ENCODE peak calls at places on chromosomes 13 and 19, in seven cellular contexts. B is CD4-positive, CD25-positive, alpha-beta regulatory T cell; C is CD8-positive, alpha-beta T cell; V is cardiac fibroblast; O is NB4; P is astrocyte; U is mucosa of descending colon. I is an unnamed sample.

GRCh38 chr19:27746691-27747380 is 1466.1 kb downstream of the UQCRFS1 start:
- DNase-seq in C (no peak), U (no peak), P (peak; percentile 6), O (peak; percentile 0), B (no peak), V (peak; percentile 25), I (peak; percentile 33)

GRCh38 chr19:34274284-34274826 is 20.0 kb downstream of the GARRE1 start:
- DNase-seq in P (peak; percentile 64), B (no peak), O (no peak), V (no peak), U (no peak), C (no peak), I (no peak)

GRCh38 chr13:28558126-28558525 is 63.2 kb upstream of the FLT1 start:
- DNase-seq in C (no peak), B (no peak), V (peak; percentile 86), O (no peak), P (peak; percentile 94), U (no peak), I (no peak)

GRCh38 chr13:50156140-50156539 is 140.9 kb downstream of the KCNRG start:
- DNase-seq in V (peak; percentile 49), B (no peak), U (no peak), O (no peak), P (peak; percentile 88), C (no peak), I (no peak)

GRCh38 chr13:91747164-91747563 is 348.7 kb downstream of the GPC5 start:
- DNase-seq in O (no peak), V (no peak), B (no peak), P (no peak), C (no peak), U (no peak), I (no peak)

GRCh38 chr19:28727133-28727834 is 485.7 kb downstream of the UQCRFS1 start:
- DNase-seq in P (no peak), V (peak; percentile 27), O (no peak), B (no peak), C (no peak), U (no peak), I (peak; percentile 26)

GRCh38 chr13:79870766-79871165 is 389.8 kb downstream of the NDFIP2 start:
- DNase-seq in B (no peak), V (no peak), U (no peak), O (no peak), C (no peak), P (peak; percentile 20), I (no peak)

GRCh38 chr13:69092615-69093322 is 1014.9 kb upstream of the ATXN8OS start:
- DNase-seq in V (no peak), B (no peak), O (no peak), P (no peak), U (no peak), C (no peak), I (no peak)

GRCh38 chr19:35791814-35792279 is 16.5 kb downstream of the ARHGAP33 start:
- DNase-seq in V (no peak), U (no peak), B (no peak), P (no peak), O (no peak), C (no peak), I (no peak)

GRCh38 chr13:102049853-102050252 is 352.0 kb downstream of the FGF14 start:
- DNase-seq in P (no peak), U (no peak), O (no peak), C (no peak), V (no peak), B (no peak), I (no peak)

GRCh38 chr13:101618440-101619187 is 166.1 kb downstream of the ITGBL1 start:
- DNase-seq in O (no peak), V (no peak), P (no peak), C (no peak), B (no peak), U (no peak), I (no peak)

GRCh38 chr13:97142452-97142851 is 79.7 kb upstream of the MBNL2 start:
- DNase-seq in U (peak; percentile 75), V (peak; percentile 31), O (no peak), C (no peak), B (no peak), P (no peak), I (no peak)

GRCh38 chr13:98843482-98843877 is 91.0 kb upstream of the SLC15A1 start:
- DNase-seq in C (no peak), V (no peak), P (no peak), U (no peak), B (no peak), O (no peak), I (no peak)

GRCh38 chr19:56155124-56155687 is 14.1 kb downstream of the ZNF444 start:
- DNase-seq in P (no peak), O (peak; percentile 15), B (no peak), C (no peak), U (no peak), V (no peak), I (no peak)

GRCh38 chr19:54299515-54299914 is 13.5 kb downstream of the LILRA5 start:
- DNase-seq in V (no peak), P (no peak), C (no peak), U (no peak), O (no peak), B (no peak), I (no peak)

GRCh38 chr19:6396305-6396704 is 3.3 kb upstream of the GTF2F1 start:
- DNase-seq in B (no peak), U (no peak), C (no peak), O (no peak), P (no peak), V (no peak), I (no peak)

GRCh38 chr19:23971598-23971997 is 56.9 kb downstream of the ZNF726 start:
- DNase-seq in B (no peak), O (no peak), P (no peak), U (no peak), V (no peak), C (no peak), I (no peak)

GRCh38 chr19:1655992-1656608 is 3.7 kb upstream of the TCF3 start:
- DNase-seq in C (no peak), V (no peak), B (no peak), P (no peak), U (peak; percentile 56), O (no peak), I (no peak)

GRCh38 chr19:45251452-45252354 is 632 bp downstream of the MARK4 start:
- DNase-seq in P (no peak), U (no peak), C (no peak), B (no peak), V (peak; percentile 35), O (peak; percentile 27), I (peak; percentile 11)

GRCh38 chr19:57559008-57559403 is 657 bp downstream of the ZNF550 start:
- DNase-seq in O (peak; percentile 52), U (no peak), P (no peak), B (no peak), V (peak; percentile 23), C (no peak), I (peak; percentile 34)

GRCh38 chr19:55173717-55174409 is 6.2 kb downstream of the SYT5 start:
- DNase-seq in C (no peak), V (peak; percentile 69), P (no peak), U (peak; percentile 70), B (no peak), O (no peak), I (peak; percentile 17)

GRCh38 chr13:76663941-76664340 is 222.3 kb downstream of the KCTD12 start:
- DNase-seq in B (no peak), C (no peak), P (no peak), O (peak; percentile 30), V (peak; percentile 70), U (no peak), I (no peak)

DNA sequence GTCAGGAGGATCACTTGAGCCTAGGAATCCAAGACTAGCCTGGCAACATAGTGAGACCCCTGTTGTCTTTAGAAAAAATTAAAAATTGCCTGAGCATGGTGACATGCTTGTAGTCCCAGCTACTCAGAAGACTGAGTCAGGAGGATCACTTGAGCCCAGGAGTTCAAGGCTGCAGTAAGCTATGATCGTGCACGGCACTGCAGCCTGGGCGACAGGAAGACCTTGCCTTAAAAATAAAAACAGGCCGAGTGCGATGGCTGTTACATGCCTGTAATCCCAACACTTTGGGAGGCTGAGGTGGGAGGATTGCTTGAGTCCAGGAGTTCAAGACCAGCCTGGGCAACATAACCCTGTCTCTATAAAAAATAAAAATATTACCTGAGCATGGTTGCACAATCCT is 5.4 kb downstream of the HNRNPUL1 start:
- DNase-seq in U (no peak), O (no peak), C (no peak), V (no peak), B (no peak), P (no peak), I (no peak)
- H3K4me3 ChIP-seq in U (no peak overlapping the region), O (no peak overlapping the region), C (no peak overlapping the region), V (no peak overlapping the region), B (no peak overlapping the region), P (no peak overlapping the region), I (no peak overlapping the region)

DNA sequence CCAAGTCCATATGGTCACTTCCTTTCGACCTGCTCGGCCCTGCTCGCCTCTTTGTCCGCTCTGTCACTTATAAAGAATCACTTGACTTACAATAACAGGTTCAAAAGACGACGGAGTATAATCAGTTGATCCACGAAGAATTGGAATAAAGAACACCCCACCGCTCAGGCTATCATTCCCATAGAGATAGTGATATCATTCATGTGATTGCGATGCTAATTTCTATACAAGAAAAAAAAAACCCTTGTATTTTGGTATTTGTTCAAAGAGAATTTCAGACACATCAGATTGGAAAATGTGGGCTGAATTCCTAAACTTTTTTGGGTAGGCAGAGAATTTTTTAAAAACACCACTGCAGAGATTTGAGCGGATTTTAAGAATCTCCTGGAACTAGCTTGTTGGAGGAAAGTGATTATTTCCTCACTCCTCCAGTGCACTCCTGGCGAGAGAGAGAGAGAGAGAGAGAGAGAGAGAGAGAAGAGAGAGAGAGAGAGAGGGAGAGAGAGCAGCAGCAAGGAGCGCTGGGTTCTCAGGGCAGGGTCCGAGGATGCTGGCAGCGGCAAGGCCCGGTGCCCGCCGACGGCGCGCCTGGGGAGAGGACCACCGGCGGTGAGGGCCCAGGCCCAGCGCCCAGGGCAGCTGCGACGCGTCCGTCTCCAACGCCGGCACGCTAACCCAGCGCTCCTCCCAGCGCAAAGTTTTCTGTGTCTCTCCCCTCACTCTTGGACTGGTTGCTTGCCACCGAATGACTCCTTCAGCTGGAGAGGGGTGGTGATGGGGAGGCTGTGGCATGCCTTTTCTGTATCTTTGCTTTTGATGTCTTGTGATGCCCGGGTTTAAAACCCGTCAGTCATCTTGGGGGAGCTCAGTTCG is 149.0 kb upstream of the ZNF536 start:
- DNase-seq in V (no peak), U (no peak), B (no peak), C (no peak), O (no peak), P (no peak), I (peak; percentile 41)
- H3K4me3 ChIP-seq in V (no peak overlapping the region), U (no peak overlapping the region), B (no peak overlapping the region), C (no peak overlapping the region), O (no peak overlapping the region), P (no peak overlapping the region), I (no peak overlapping the region)

GRCh38 chr19:40055049-40055448 is 982 bp downstream of the ZNF780B start:
- DNase-seq in B (no peak), O (no peak), C (no peak), V (no peak), U (no peak), P (no peak), I (no peak)
- H3K4me3 ChIP-seq in B (peak overlapping the region; percentile 91), O (peak overlapping the region; percentile 83), C (peak overlapping the region; percentile 72), V (peak overlapping the region; percentile 76), U (no peak overlapping the region), P (peak overlapping the region; percentile 91), I (peak overlapping the region; percentile 69)

DNA sequence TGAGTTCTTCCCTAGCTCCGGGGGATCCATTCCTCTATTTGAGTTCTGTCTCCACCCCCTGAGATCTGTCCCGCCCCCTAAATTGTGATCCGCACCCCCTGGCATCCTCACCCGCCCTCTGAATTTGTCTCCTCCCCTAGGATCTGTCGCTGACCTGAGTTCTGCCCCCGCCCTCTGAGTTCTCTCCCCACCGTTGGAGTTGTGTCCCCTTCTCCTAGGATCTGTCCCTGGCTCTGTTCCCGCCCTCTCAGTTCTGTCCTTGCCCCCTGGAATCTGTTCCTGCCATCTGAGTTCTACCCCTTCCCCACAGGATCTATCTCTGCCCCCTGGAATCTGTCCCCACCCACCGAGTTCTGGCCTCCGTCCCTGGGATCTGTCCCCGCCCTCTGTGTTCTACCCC is 1.0 kb upstream of the SLC17A7 start:
- DNase-seq in U (no peak), B (no peak), V (no peak), P (no peak), O (no peak), C (no peak), I (peak; percentile 30)
- H3K4me3 ChIP-seq in U (no peak overlapping the region), B (no peak overlapping the region), V (no peak overlapping the region), P (peak overlapping the region; percentile 10), O (no peak overlapping the region), C (no peak overlapping the region), I (no peak overlapping the region)